ENCODE peak calls at places on chromosomes 1 and 21, in nine cellular contexts. One of them, this sample, is unnamed.

GRCh38 chr21:39314155-39315027 is 959 bp upstream of the BRWD1 start:
- DNase-seq in posterior vena cava: no peak
- DNase-seq in activated effector memory CD4-positive, alpha-beta T cell treated with Interleukin-2 at 50 U/mL for 16 hours: no peak
- DNase-seq in iPS DF 19.7: no peak
- DNase-seq in right cardiac atrium: peak
- DNase-seq in neural crest cell: no peak
- DNase-seq in dorsolateral prefrontal cortex: peak
- DNase-seq in OCI-LY7: peak
- DNase-seq in sciatic nerve: peak
- DNase-seq in this sample: peak

GRCh38 chr1:96722161-96722908 is 751 bp downstream of the PTBP2 start:
- DNase-seq in activated effector memory CD4-positive, alpha-beta T cell treated with Interleukin-2 at 50 U/mL for 16 hours: no peak
- DNase-seq in OCI-LY7: peak
- DNase-seq in right cardiac atrium: peak
- DNase-seq in neural crest cell: peak
- DNase-seq in iPS DF 19.7: no peak
- DNase-seq in posterior vena cava: peak
- DNase-seq in dorsolateral prefrontal cortex: peak
- DNase-seq in sciatic nerve: peak
- DNase-seq in this sample: peak

GRCh38 chr1:74641876-74642275 is 31.7 kb downstream of the ERICH3 start:
- DNase-seq in sciatic nerve: no peak
- DNase-seq in posterior vena cava: no peak
- DNase-seq in right cardiac atrium: no peak
- DNase-seq in dorsolateral prefrontal cortex: no peak
- DNase-seq in neural crest cell: no peak
- DNase-seq in activated effector memory CD4-positive, alpha-beta T cell treated with Interleukin-2 at 50 U/mL for 16 hours: no peak
- DNase-seq in OCI-LY7: no peak
- DNase-seq in iPS DF 19.7: no peak
- DNase-seq in this sample: no peak

GRCh38 chr21:36704958-36705678 is 6.2 kb downstream of the SIM2 start:
- DNase-seq in activated effector memory CD4-positive, alpha-beta T cell treated with Interleukin-2 at 50 U/mL for 16 hours: no peak
- DNase-seq in sciatic nerve: peak
- DNase-seq in iPS DF 19.7: no peak
- DNase-seq in right cardiac atrium: no peak
- DNase-seq in OCI-LY7: no peak
- DNase-seq in posterior vena cava: no peak
- DNase-seq in neural crest cell: no peak
- DNase-seq in dorsolateral prefrontal cortex: no peak
- DNase-seq in this sample: no peak

GRCh38 chr1:35185200-35185599 is 7.7 kb downstream of the SFPQ start:
- DNase-seq in activated effector memory CD4-positive, alpha-beta T cell treated with Interleukin-2 at 50 U/mL for 16 hours: no peak
- DNase-seq in right cardiac atrium: no peak
- DNase-seq in iPS DF 19.7: no peak
- DNase-seq in dorsolateral prefrontal cortex: no peak
- DNase-seq in OCI-LY7: no peak
- DNase-seq in neural crest cell: no peak
- DNase-seq in sciatic nerve: no peak
- DNase-seq in posterior vena cava: no peak
- DNase-seq in this sample: no peak

GRCh38 chr1:112064344-112064743 is 74.9 kb upstream of the KCND3 start:
- DNase-seq in iPS DF 19.7: no peak
- DNase-seq in posterior vena cava: no peak
- DNase-seq in right cardiac atrium: no peak
- DNase-seq in neural crest cell: no peak
- DNase-seq in activated effector memory CD4-positive, alpha-beta T cell treated with Interleukin-2 at 50 U/mL for 16 hours: no peak
- DNase-seq in dorsolateral prefrontal cortex: no peak
- DNase-seq in sciatic nerve: no peak
- DNase-seq in OCI-LY7: peak
- DNase-seq in this sample: no peak

GRCh38 chr1:17181785-17182464 is 23.0 kb upstream of the PADI1 start:
- DNase-seq in sciatic nerve: no peak
- DNase-seq in OCI-LY7: peak
- DNase-seq in right cardiac atrium: no peak
- DNase-seq in neural crest cell: no peak
- DNase-seq in posterior vena cava: no peak
- DNase-seq in dorsolateral prefrontal cortex: no peak
- DNase-seq in activated effector memory CD4-positive, alpha-beta T cell treated with Interleukin-2 at 50 U/mL for 16 hours: no peak
- DNase-seq in iPS DF 19.7: no peak
- DNase-seq in this sample: no peak

GRCh38 chr1:218459450-218459849 is 114.3 kb downstream of the TGFB2 start:
- DNase-seq in sciatic nerve: peak
- DNase-seq in dorsolateral prefrontal cortex: no peak
- DNase-seq in OCI-LY7: no peak
- DNase-seq in neural crest cell: no peak
- DNase-seq in iPS DF 19.7: no peak
- DNase-seq in activated effector memory CD4-positive, alpha-beta T cell treated with Interleukin-2 at 50 U/mL for 16 hours: no peak
- DNase-seq in right cardiac atrium: peak
- DNase-seq in posterior vena cava: peak
- DNase-seq in this sample: no peak

GRCh38 chr1:157595356-157595755 is 2.5 kb downstream of the FCRL4 start:
- DNase-seq in neural crest cell: no peak
- DNase-seq in iPS DF 19.7: no peak
- DNase-seq in sciatic nerve: no peak
- DNase-seq in activated effector memory CD4-positive, alpha-beta T cell treated with Interleukin-2 at 50 U/mL for 16 hours: no peak
- DNase-seq in posterior vena cava: no peak
- DNase-seq in dorsolateral prefrontal cortex: no peak
- DNase-seq in OCI-LY7: peak
- DNase-seq in right cardiac atrium: no peak
- DNase-seq in this sample: no peak

GRCh38 chr1:51519048-51519856 is at the start of gene EPS15:
- DNase-seq in right cardiac atrium: peak
- DNase-seq in posterior vena cava: peak
- DNase-seq in iPS DF 19.7: no peak
- DNase-seq in neural crest cell: peak
- DNase-seq in dorsolateral prefrontal cortex: peak
- DNase-seq in sciatic nerve: peak
- DNase-seq in OCI-LY7: peak
- DNase-seq in activated effector memory CD4-positive, alpha-beta T cell treated with Interleukin-2 at 50 U/mL for 16 hours: peak
- DNase-seq in this sample: peak

GRCh38 chr1:112935474-112936289 is 20.3 kb downstream of the SLC16A1 start:
- DNase-seq in neural crest cell: no peak
- DNase-seq in posterior vena cava: no peak
- DNase-seq in dorsolateral prefrontal cortex: no peak
- DNase-seq in activated effector memory CD4-positive, alpha-beta T cell treated with Interleukin-2 at 50 U/mL for 16 hours: no peak
- DNase-seq in right cardiac atrium: no peak
- DNase-seq in sciatic nerve: no peak
- DNase-seq in iPS DF 19.7: no peak
- DNase-seq in OCI-LY7: peak
- DNase-seq in this sample: peak

GRCh38 chr1:6141601-6142000 is 38.5 kb downstream of the CHD5 start:
- DNase-seq in OCI-LY7: peak
- DNase-seq in posterior vena cava: no peak
- DNase-seq in dorsolateral prefrontal cortex: no peak
- DNase-seq in sciatic nerve: no peak
- DNase-seq in right cardiac atrium: no peak
- DNase-seq in activated effector memory CD4-positive, alpha-beta T cell treated with Interleukin-2 at 50 U/mL for 16 hours: no peak
- DNase-seq in iPS DF 19.7: no peak
- DNase-seq in neural crest cell: no peak
- DNase-seq in this sample: no peak

GRCh38 chr1:154808261-154808908 is 61.7 kb downstream of the KCNN3 start:
- DNase-seq in activated effector memory CD4-positive, alpha-beta T cell treated with Interleukin-2 at 50 U/mL for 16 hours: no peak
- DNase-seq in sciatic nerve: no peak
- DNase-seq in OCI-LY7: no peak
- DNase-seq in posterior vena cava: no peak
- DNase-seq in neural crest cell: no peak
- DNase-seq in dorsolateral prefrontal cortex: no peak
- DNase-seq in right cardiac atrium: no peak
- DNase-seq in iPS DF 19.7: no peak
- DNase-seq in this sample: no peak

GRCh38 chr1:51234721-51235425 is 1.2 kb upstream of the RNF11 start:
- DNase-seq in dorsolateral prefrontal cortex: peak
- DNase-seq in OCI-LY7: peak
- DNase-seq in neural crest cell: no peak
- DNase-seq in activated effector memory CD4-positive, alpha-beta T cell treated with Interleukin-2 at 50 U/mL for 16 hours: peak
- DNase-seq in posterior vena cava: no peak
- DNase-seq in sciatic nerve: peak
- DNase-seq in right cardiac atrium: peak
- DNase-seq in iPS DF 19.7: no peak
- DNase-seq in this sample: peak

GRCh38 chr1:67853704-67854103 is 20.4 kb upstream of the GNG12 start:
- DNase-seq in right cardiac atrium: peak
- DNase-seq in iPS DF 19.7: peak
- DNase-seq in neural crest cell: peak
- DNase-seq in activated effector memory CD4-positive, alpha-beta T cell treated with Interleukin-2 at 50 U/mL for 16 hours: no peak
- DNase-seq in OCI-LY7: peak
- DNase-seq in dorsolateral prefrontal cortex: no peak
- DNase-seq in posterior vena cava: peak
- DNase-seq in sciatic nerve: peak
- DNase-seq in this sample: peak

GRCh38 chr1:170491291-170491690 is 40.7 kb upstream of the GORAB start:
- DNase-seq in OCI-LY7: no peak
- DNase-seq in iPS DF 19.7: no peak
- DNase-seq in neural crest cell: no peak
- DNase-seq in posterior vena cava: no peak
- DNase-seq in dorsolateral prefrontal cortex: no peak
- DNase-seq in right cardiac atrium: no peak
- DNase-seq in sciatic nerve: no peak
- DNase-seq in activated effector memory CD4-positive, alpha-beta T cell treated with Interleukin-2 at 50 U/mL for 16 hours: no peak
- DNase-seq in this sample: no peak

GRCh38 chr1:116360435-116361173 is 12.4 kb upstream of the ATP1A1 start:
- DNase-seq in iPS DF 19.7: no peak
- DNase-seq in neural crest cell: no peak
- DNase-seq in posterior vena cava: no peak
- DNase-seq in activated effector memory CD4-positive, alpha-beta T cell treated with Interleukin-2 at 50 U/mL for 16 hours: no peak
- DNase-seq in right cardiac atrium: no peak
- DNase-seq in OCI-LY7: peak
- DNase-seq in sciatic nerve: no peak
- DNase-seq in dorsolateral prefrontal cortex: no peak
- DNase-seq in this sample: no peak

GRCh38 chr21:45974073-45975016 is 7.2 kb upstream of the COL6A1 start:
- DNase-seq in OCI-LY7: no peak
- DNase-seq in iPS DF 19.7: no peak
- DNase-seq in sciatic nerve: peak
- DNase-seq in dorsolateral prefrontal cortex: no peak
- DNase-seq in posterior vena cava: peak
- DNase-seq in activated effector memory CD4-positive, alpha-beta T cell treated with Interleukin-2 at 50 U/mL for 16 hours: no peak
- DNase-seq in neural crest cell: no peak
- DNase-seq in right cardiac atrium: peak
- DNase-seq in this sample: peak

GRCh38 chr21:42818328-42818749 is 61.0 kb downstream of the WDR4 start:
- DNase-seq in iPS DF 19.7: no peak
- DNase-seq in OCI-LY7: peak
- DNase-seq in sciatic nerve: peak
- DNase-seq in dorsolateral prefrontal cortex: no peak
- DNase-seq in posterior vena cava: peak
- DNase-seq in activated effector memory CD4-positive, alpha-beta T cell treated with Interleukin-2 at 50 U/mL for 16 hours: peak
- DNase-seq in right cardiac atrium: peak
- DNase-seq in neural crest cell: no peak
- DNase-seq in this sample: peak

GRCh38 chr1:178498896-178499675 is 2.3 kb upstream of the CLEC20A start:
- DNase-seq in right cardiac atrium: no peak
- DNase-seq in iPS DF 19.7: no peak
- DNase-seq in dorsolateral prefrontal cortex: no peak
- DNase-seq in sciatic nerve: peak
- DNase-seq in activated effector memory CD4-positive, alpha-beta T cell treated with Interleukin-2 at 50 U/mL for 16 hours: no peak
- DNase-seq in neural crest cell: no peak
- DNase-seq in OCI-LY7: no peak
- DNase-seq in posterior vena cava: no peak
- DNase-seq in this sample: no peak

GRCh38 chr1:229106526-229107105 is 164.3 kb upstream of the RAB4A start:
- DNase-seq in OCI-LY7: no peak
- DNase-seq in iPS DF 19.7: no peak
- DNase-seq in sciatic nerve: peak
- DNase-seq in activated effector memory CD4-positive, alpha-beta T cell treated with Interleukin-2 at 50 U/mL for 16 hours: no peak
- DNase-seq in neural crest cell: no peak
- DNase-seq in posterior vena cava: no peak
- DNase-seq in right cardiac atrium: peak
- DNase-seq in dorsolateral prefrontal cortex: no peak
- DNase-seq in this sample: no peak

GRCh38 chr1:183234660-183235476 is 48.8 kb downstream of the LAMC2 start:
- DNase-seq in sciatic nerve: peak
- DNase-seq in activated effector memory CD4-positive, alpha-beta T cell treated with Interleukin-2 at 50 U/mL for 16 hours: no peak
- DNase-seq in OCI-LY7: peak
- DNase-seq in dorsolateral prefrontal cortex: no peak
- DNase-seq in neural crest cell: peak
- DNase-seq in iPS DF 19.7: peak
- DNase-seq in right cardiac atrium: peak
- DNase-seq in posterior vena cava: peak
- DNase-seq in this sample: peak

GRCh38 chr21:43733529-43734071 is 14.7 kb downstream of the PDXK start:
- DNase-seq in posterior vena cava: no peak
- DNase-seq in iPS DF 19.7: no peak
- DNase-seq in activated effector memory CD4-positive, alpha-beta T cell treated with Interleukin-2 at 50 U/mL for 16 hours: no peak
- DNase-seq in neural crest cell: no peak
- DNase-seq in OCI-LY7: no peak
- DNase-seq in dorsolateral prefrontal cortex: no peak
- DNase-seq in right cardiac atrium: peak
- DNase-seq in sciatic nerve: no peak
- DNase-seq in this sample: peak

GRCh38 chr1:113871597-113872113 is at the start of gene PTPN22:
- DNase-seq in posterior vena cava: peak
- DNase-seq in dorsolateral prefrontal cortex: no peak
- DNase-seq in activated effector memory CD4-positive, alpha-beta T cell treated with Interleukin-2 at 50 U/mL for 16 hours: peak
- DNase-seq in iPS DF 19.7: no peak
- DNase-seq in sciatic nerve: peak
- DNase-seq in right cardiac atrium: peak
- DNase-seq in neural crest cell: no peak
- DNase-seq in OCI-LY7: peak
- DNase-seq in this sample: peak

This sample was measured in foreskin fibroblast.